ENCODE peak calls at places on chromosomes 16 and 17, in ten cellular contexts. T is IMR-90, Y is trophoblast cell, O is SK-N-SH, Q is astrocyte, B is colonic mucosa, Z is fibroblast of lung, N is GM23248, A is neuronal stem cell, K is PC-3. W is an unnamed sample.

GRCh38 chr17:31373150-31374082 is 18.1 kb upstream of the RAB11FIP4 start:
- DNase-seq in N (peak), T (peak), B (no peak), O (no peak), Y (peak), K (peak), Z (peak), A (no peak), Q (peak), W (peak)

GRCh38 chr16:3509470-3509928 is 8.7 kb downstream of the CLUAP1 start:
- DNase-seq in Q (no peak), N (no peak), Y (no peak), A (no peak), O (no peak), T (no peak), Z (no peak), K (peak), B (peak), W (no peak)

GRCh38 chr17:35467824-35468223 is 19.3 kb upstream of the SLFN13 start:
- DNase-seq in Q (no peak), N (no peak), B (no peak), A (no peak), K (no peak), Z (no peak), T (no peak), Y (no peak), O (no peak), W (no peak)

GRCh38 chr17:61717352-61717751 is 126.3 kb upstream of the NACA2 start:
- DNase-seq in Q (no peak), B (no peak), O (no peak), Z (no peak), K (no peak), Y (no peak), T (no peak), N (no peak), A (no peak), W (no peak)

GRCh38 chr17:37386462-37386861 is 10.7 kb downstream of the C17orf78 start:
- DNase-seq in N (no peak), K (no peak), O (no peak), A (no peak), Z (no peak), B (no peak), Y (no peak), T (no peak), Q (no peak), W (no peak)

GRCh38 chr17:28973414-28973813 is 22.1 kb upstream of the PHF12 start:
- DNase-seq in T (peak), K (no peak), O (peak), B (no peak), Y (no peak), N (peak), A (no peak), Z (peak), Q (peak), W (peak)

GRCh38 chr17:48873212-48873611 is 19.4 kb upstream of the ATP5MC1 start:
- DNase-seq in Z (peak), B (peak), Q (no peak), K (no peak), N (no peak), A (no peak), T (peak), Y (no peak), O (no peak), W (peak)

GRCh38 chr17:57158296-57158695 is 73.2 kb downstream of the AKAP1 start:
- DNase-seq in K (no peak), T (no peak), O (no peak), N (peak), A (no peak), Z (no peak), B (no peak), Q (peak), Y (peak), W (no peak)

GRCh38 chr16:88772871-88773811 is 11.9 kb downstream of the PIEZO1 start:
- DNase-seq in N (peak), Z (peak), T (peak), Q (peak), B (no peak), K (peak), Y (peak), A (no peak), O (no peak), W (peak)

GRCh38 chr16:22195695-22196558 is 10.2 kb upstream of the EEF2K start:
- DNase-seq in Z (peak), K (peak), Q (peak), T (peak), A (peak), O (peak), Y (peak), B (peak), N (peak), W (peak)

GRCh38 chr16:69865701-69866100 is 85.4 kb upstream of the CLEC18A start:
- DNase-seq in N (peak), K (no peak), Z (peak), O (no peak), B (no peak), Q (peak), T (peak), Y (peak), A (no peak), W (peak)

GRCh38 chr16:11706180-11706742 is 36.4 kb downstream of the TXNDC11 start:
- DNase-seq in Y (no peak), Q (no peak), N (peak), T (peak), Z (peak), B (no peak), K (no peak), A (no peak), O (no peak), W (no peak)

GRCh38 chr17:27591986-27592385 is 39.0 kb upstream of the LGALS9 start:
- DNase-seq in T (no peak), A (no peak), N (no peak), O (no peak), Y (no peak), Z (no peak), Q (no peak), B (no peak), K (no peak), W (no peak)

GRCh38 chr16:4323071-4323844 is 7.4 kb downstream of the GLIS2 start:
- DNase-seq in K (no peak), Q (no peak), Y (peak), Z (no peak), B (no peak), A (no peak), N (no peak), T (no peak), O (no peak), W (no peak)

GRCh38 chr17:63511331-63511730 is 11.8 kb upstream of the KCNH6 start:
- DNase-seq in Y (no peak), Q (no peak), O (no peak), K (no peak), A (no peak), T (no peak), Z (no peak), N (no peak), B (no peak), W (no peak)

GRCh38 chr16:74449470-74449869 is 28.2 kb upstream of the CLEC18B start:
- DNase-seq in Q (no peak), Z (no peak), K (peak), T (peak), N (peak), Y (no peak), A (no peak), B (no peak), O (no peak), W (peak)

GRCh38 chr17:20008242-20009051 is 712 bp upstream of the SPECC1 start:
- DNase-seq in T (no peak), K (peak), Q (no peak), Y (no peak), O (peak), Z (no peak), B (peak), A (no peak), N (peak), W (no peak)

GRCh38 chr17:20171741-20172377 is 162.7 kb downstream of the SPECC1 start:
- DNase-seq in O (no peak), N (no peak), Z (no peak), Q (peak), B (no peak), Y (peak), K (no peak), A (no peak), T (peak), W (no peak)

GRCh38 chr16:71912483-71912882 is 17.2 kb downstream of the IST1 start:
- DNase-seq in K (no peak), B (no peak), Q (no peak), T (no peak), O (no peak), A (no peak), Y (no peak), Z (no peak), N (no peak), W (no peak)

GRCh38 chr16:71927383-71927782 is 32.1 kb downstream of the IST1 start:
- DNase-seq in B (peak), N (peak), A (no peak), K (peak), T (peak), Q (peak), Z (peak), O (no peak), Y (peak), W (peak)

GRCh38 chr17:51121620-51122472 is 1.2 kb upstream of the SPAG9 start:
- DNase-seq in O (peak), Z (peak), A (peak), Y (peak), N (peak), K (peak), T (peak), Q (peak), B (peak), W (peak)

GRCh38 chr16:57999366-57999970 is 1.0 kb downstream of the ZNF319 start:
- DNase-seq in T (peak), B (no peak), O (peak), Y (no peak), A (no peak), Z (peak), K (no peak), N (peak), Q (peak), W (peak)

GRCh38 chr16:73616186-73616585 is 568.3 kb upstream of the ZFHX3 start:
- DNase-seq in N (no peak), Q (no peak), B (no peak), A (peak), T (no peak), K (no peak), Y (no peak), O (no peak), Z (peak), W (no peak)

GRCh38 chr16:51175081-51175480 is 24.0 kb upstream of the SALL1 start:
- DNase-seq in A (no peak), N (peak), O (no peak), Z (no peak), B (no peak), K (no peak), Y (no peak), Q (no peak), T (peak), W (peak)

GRCh38 chr16:31466381-31466841 is 5.5 kb upstream of the TGFB1I1 start:
- DNase-seq in N (no peak), K (no peak), Q (no peak), Z (no peak), B (no peak), A (no peak), O (no peak), T (no peak), Y (no peak), W (no peak)

GRCh38 chr17:77649717-77650211 is 308.7 kb upstream of the TNRC6C start:
- DNase-seq in Q (peak), N (peak), T (no peak), B (no peak), A (no peak), K (peak), O (no peak), Y (no peak), Z (peak), W (no peak)

GRCh38 chr16:89357055-89357454 is 133.3 kb downstream of the ANKRD11 start:
- DNase-seq in A (no peak), T (no peak), O (no peak), Q (no peak), B (no peak), N (no peak), K (peak), Y (no peak), Z (no peak), W (no peak)

GRCh38 chr16:47851026-47851610 is 304.7 kb downstream of the ABCC12 start:
- DNase-seq in Z (no peak), N (no peak), A (no peak), Y (no peak), K (no peak), T (no peak), O (peak), B (no peak), Q (no peak), W (no peak)

GRCh38 chr16:55047903-55048497 is 117.3 kb downstream of the IRX5 start:
- DNase-seq in A (no peak), Z (no peak), B (no peak), N (no peak), Y (no peak), K (no peak), Q (no peak), O (no peak), T (no peak), W (no peak)

GRCh38 chr17:27601069-27601974 is 29.7 kb upstream of the LGALS9 start:
- DNase-seq in O (peak), T (peak), Q (peak), B (peak), Z (peak), Y (peak), N (peak), A (peak), K (peak), W (peak)

GRCh38 chr16:74117798-74118197 is 178.8 kb upstream of the PSMD7 start:
- DNase-seq in T (no peak), B (no peak), Z (no peak), Q (no peak), N (no peak), Y (no peak), A (no peak), O (no peak), K (no peak), W (no peak)

GRCh38 chr17:42253173-42253545 is 23.0 kb downstream of the STAT5B start:
- DNase-seq in A (no peak), N (no peak), Z (no peak), Y (no peak), O (no peak), B (no peak), T (no peak), Q (no peak), K (no peak), W (no peak)
- H3K4me3 ChIP-seq in A (no peak), N (no peak), Z (no peak), Y (no peak), O (no peak), B (no peak), T (no peak), Q (no peak), K (no peak), W (no peak)

DNA sequence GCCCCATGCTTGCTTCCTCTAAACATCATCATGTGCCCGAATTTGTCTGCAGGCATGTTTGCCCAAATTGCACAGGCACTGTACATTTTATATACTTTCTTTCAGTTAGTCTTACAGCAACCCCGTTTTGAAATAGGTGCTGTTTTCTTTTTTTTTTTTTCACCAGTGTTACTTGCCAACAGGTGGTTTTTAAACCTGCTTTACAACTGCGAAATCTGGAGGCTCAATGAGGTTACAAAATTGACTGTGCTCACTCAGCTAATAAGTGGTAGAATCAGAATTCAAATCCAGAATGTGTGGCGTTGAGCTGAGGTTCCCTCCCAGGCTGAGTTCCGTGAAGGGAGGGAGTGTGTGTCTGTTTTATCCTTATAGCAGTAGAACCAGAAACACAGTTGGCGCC is 5.8 kb downstream of the PLA2G15 start:
- DNase-seq in Z (no peak), K (no peak), O (no peak), T (no peak), A (no peak), Y (no peak), N (no peak), B (no peak), Q (no peak), W (no peak)
- H3K9ac ChIP-seq in Z (no peak), K (no peak), O (no peak), T (no peak), A (no peak), Y (no peak), N (no peak), B (no peak), Q (no peak), W (no peak)

GRCh38 chr17:81094744-81095607 is 60.0 kb downstream of the BAIAP2 start:
- DNase-seq in T (peak), Q (peak), Z (peak), K (peak), Y (peak), A (peak), N (peak), O (peak), B (peak), W (peak)
- H3K4me3 ChIP-seq in T (no peak), Q (peak), Z (no peak), K (peak), Y (no peak), A (peak), N (peak), O (no peak), B (no peak), W (peak)

GRCh38 chr17:2821868-2822267 is 25.6 kb downstream of the RAP1GAP2 start:
- DNase-seq in Y (no peak), Q (no peak), N (no peak), O (no peak), B (no peak), Z (no peak), T (no peak), A (no peak), K (no peak), W (no peak)
- H3K9ac ChIP-seq in Y (no peak), Q (no peak), N (no peak), O (no peak), B (no peak), Z (no peak), T (no peak), A (no peak), K (no peak), W (no peak)

DNA sequence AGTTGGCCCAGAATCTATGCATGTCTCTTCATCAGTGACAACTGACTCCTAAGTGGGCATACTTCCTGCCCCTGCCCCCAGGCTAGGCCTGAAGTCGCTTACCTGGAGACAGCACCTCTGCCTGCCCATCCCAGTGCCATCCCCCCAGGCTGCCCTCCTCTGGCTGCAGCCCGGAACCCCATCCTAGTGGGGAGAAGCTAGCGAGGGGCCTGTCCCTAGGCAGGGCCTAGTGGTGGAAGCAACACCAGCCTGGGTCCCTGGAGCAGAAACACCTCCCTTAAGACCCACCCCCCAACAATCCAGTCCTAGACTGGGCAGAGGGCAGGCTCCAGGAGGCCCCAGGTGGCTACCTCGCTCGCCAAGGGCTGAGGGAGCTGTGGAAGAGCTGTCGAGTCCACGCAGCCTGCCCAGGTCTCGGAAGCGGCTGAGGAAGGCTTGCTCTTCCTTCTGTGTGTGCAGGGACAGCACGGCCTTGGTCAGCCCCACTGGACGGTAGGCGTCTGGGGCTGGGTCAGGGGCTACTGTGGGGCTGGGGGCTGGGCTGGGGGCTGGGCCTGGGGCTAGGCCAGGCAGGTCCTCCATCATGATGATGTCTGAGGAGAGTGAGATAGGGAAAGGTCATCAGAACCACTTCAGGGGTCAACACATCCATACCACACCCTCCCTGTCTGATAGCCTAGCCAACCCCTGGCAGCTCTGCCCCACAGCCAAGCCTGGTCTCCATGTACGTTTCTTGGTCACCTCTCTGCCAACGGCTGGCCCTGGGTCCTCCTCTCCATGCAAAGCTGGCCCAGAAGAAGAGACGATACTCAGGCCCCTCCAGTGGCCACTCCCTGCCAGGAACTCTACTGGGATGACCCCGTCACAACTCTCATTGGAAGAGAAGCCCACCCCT is 7.6 kb downstream of the PER1 start:
- DNase-seq in T (no peak), Z (no peak), B (no peak), N (no peak), Q (no peak), O (no peak), Y (no peak), K (no peak), A (no peak), W (no peak)
- H3K4me3 ChIP-seq in T (no peak), Z (no peak), B (no peak), N (no peak), Q (no peak), O (no peak), Y (no peak), K (no peak), A (no peak), W (no peak)

GRCh38 chr17:81863833-81864768 is 3.8 kb upstream of the P4HB start:
- DNase-seq in Q (no peak), K (no peak), Y (no peak), N (peak), O (peak), B (no peak), A (no peak), Z (no peak), T (no peak), W (no peak)

GRCh38 chr17:81860756-81861568 is 627 bp upstream of the P4HB start:
- DNase-seq in Q (peak), T (peak), B (peak), Y (peak), Z (peak), O (peak), K (peak), N (peak), A (peak), W (peak)

GRCh38 chr17:81865358-81865732 is 5.0 kb upstream of the P4HB start:
- DNase-seq in K (no peak), Q (no peak), Y (no peak), O (no peak), N (no peak), Z (no peak), B (no peak), A (no peak), T (no peak), W (no peak)

GRCh38 chr17:81865733-81866439 is 5.3 kb downstream of the ARHGDIA start:
- DNase-seq in K (peak), Q (no peak), N (peak), B (peak), O (peak), A (no peak), Y (no peak), Z (no peak), T (no peak), W (peak)

GRCh38 chr17:81863123-81863675 is 2.9 kb upstream of the P4HB start:
- DNase-seq in B (no peak), T (no peak), K (no peak), N (peak), Z (no peak), O (no peak), Q (no peak), A (no peak), Y (no peak), W (peak)
- H3K9ac ChIP-seq in B (no peak), T (no peak), K (no peak), N (peak), Z (no peak), O (no peak), Q (peak), A (no peak), Y (no peak), W (peak)

GRCh38 chr16:10576390-10577304 is 3.8 kb downstream of the EMP2 start:
- DNase-seq in Y (no peak), O (no peak), T (peak), A (no peak), Q (no peak), K (no peak), Z (peak), B (no peak), N (peak), W (peak)
- H3K4me3 ChIP-seq in Y (no peak), O (no peak), T (no peak), A (no peak), Q (no peak), K (no peak), Z (no peak), B (no peak), N (no peak), W (no peak)

DNA sequence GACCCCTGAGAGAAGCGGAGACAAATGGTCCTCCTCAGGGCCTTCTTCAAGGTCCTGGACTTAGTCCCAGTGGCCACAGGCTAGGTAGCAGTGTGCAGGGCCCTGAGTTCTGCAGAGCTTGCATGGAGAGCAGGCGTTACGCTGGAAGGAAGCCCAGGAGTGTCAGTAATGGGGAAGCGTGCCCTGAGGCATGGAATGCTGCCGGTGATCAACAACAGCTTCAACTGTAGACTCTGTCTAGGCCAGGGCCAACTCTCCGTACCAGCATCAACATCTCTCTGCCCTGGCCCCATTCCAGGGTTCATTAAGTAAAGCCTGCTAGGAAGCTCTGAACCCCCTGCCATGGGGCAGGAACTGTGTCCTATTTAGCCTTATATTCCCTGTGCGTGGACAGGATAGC is 568 bp upstream of the TNK1 start:
- DNase-seq in B (peak), O (peak), K (peak), Z (peak), N (peak), A (no peak), Q (peak), T (peak), Y (peak), W (no peak)
- H3K9ac ChIP-seq in B (no peak), O (no peak), K (peak), Z (no peak), N (peak), A (no peak), Q (no peak), T (no peak), Y (no peak), W (peak)